ENCODE peak calls at places on chromosomes 4 and X, in nine cellular contexts. O, B, J, E, P, V, L, Q and C are unnamed samples.

GRCh38 chrX:107748490-107748889 is 27.1 kb downstream of the TSC22D3 start:
- DNase-seq in E (no peak), L (no peak), P (no peak), V (no peak), Q (no peak), O (no peak), B (no peak), J (no peak), C (no peak)

GRCh38 chr4:137509855-137510282 is 22.4 kb downstream of the PCDH18 start:
- DNase-seq in L (no peak), Q (no peak), P (no peak), V (no peak), B (no peak), O (no peak), J (no peak), E (no peak), C (no peak)

GRCh38 chr4:151325320-151326246 is at the start of gene SH3D19:
- DNase-seq in E (peak), J (peak), O (no peak), L (peak), V (no peak), B (peak), P (no peak), Q (peak), C (peak)

GRCh38 chr4:67521506-67521905 is 23.8 kb downstream of the CENPC start:
- DNase-seq in E (no peak), Q (no peak), L (no peak), J (no peak), B (no peak), O (no peak), V (no peak), P (no peak), C (no peak)

GRCh38 chr4:124806403-124806802 is 93.9 kb upstream of the ANKRD50 start:
- DNase-seq in L (no peak), O (no peak), J (no peak), B (peak), E (no peak), P (no peak), V (no peak), Q (no peak), C (no peak)

GRCh38 chr4:24984602-24985532 is 45.9 kb downstream of the LGI2 start:
- DNase-seq in L (no peak), V (no peak), E (no peak), P (no peak), J (no peak), O (no peak), Q (no peak), B (no peak), C (no peak)

GRCh38 chrX:44152867-44153266 is 179.7 kb upstream of the NDP start:
- DNase-seq in P (no peak), B (no peak), J (peak), V (no peak), L (no peak), E (no peak), O (no peak), Q (no peak), C (no peak)

GRCh38 chr4:31518796-31519250 is 798.7 kb downstream of the PCDH7 start:
- DNase-seq in V (no peak), P (no peak), E (no peak), O (no peak), J (peak), L (no peak), Q (no peak), B (peak), C (no peak)

GRCh38 chr4:22573198-22573597 is 57.3 kb upstream of the ADGRA3 start:
- DNase-seq in L (peak), B (no peak), E (peak), P (no peak), J (no peak), Q (peak), O (no peak), V (no peak), C (no peak)

GRCh38 chrX:9501362-9501761 is 36.5 kb downstream of the TBL1X start:
- DNase-seq in E (no peak), L (no peak), O (no peak), Q (no peak), V (no peak), J (no peak), B (no peak), P (no peak), C (no peak)

GRCh38 chr4:52157641-52158316 is 106.7 kb downstream of the SPATA18 start:
- DNase-seq in L (no peak), P (no peak), V (no peak), O (no peak), E (no peak), J (no peak), B (no peak), Q (no peak), C (no peak)

GRCh38 chr4:128163177-128164117 is 102.3 kb downstream of the LARP1B start:
- DNase-seq in V (no peak), P (no peak), E (no peak), B (peak), J (peak), Q (no peak), O (no peak), L (no peak), C (no peak)

GRCh38 chrX:40543661-40544328 is 37.0 kb upstream of the ATP6AP2 start:
- DNase-seq in P (no peak), J (peak), O (peak), V (no peak), B (peak), E (no peak), L (no peak), Q (peak), C (peak)

GRCh38 chr4:17613761-17614415 is 553 bp upstream of the MED28 start:
- DNase-seq in V (peak), O (peak), L (no peak), B (peak), P (no peak), J (no peak), E (no peak), Q (no peak), C (no peak)

GRCh38 chr4:105686571-105686970 is 21.9 kb downstream of the INTS12 start:
- DNase-seq in Q (no peak), L (no peak), P (no peak), O (no peak), V (no peak), J (no peak), E (no peak), B (no peak), C (no peak)

GRCh38 chrX:8939344-8939743 is 94.6 kb downstream of the FAM9B start:
- DNase-seq in E (no peak), V (no peak), O (peak), P (no peak), B (no peak), Q (no peak), L (no peak), J (no peak), C (no peak)

GRCh38 chr4:122728781-122729330 is 3.6 kb upstream of the BBS12 start:
- DNase-seq in J (no peak), B (no peak), O (no peak), L (no peak), P (no peak), Q (no peak), V (no peak), E (no peak), C (no peak)

GRCh38 chr4:174170091-174170490 is 113.4 kb downstream of the FBXO8 start:
- DNase-seq in L (no peak), E (no peak), Q (no peak), B (no peak), J (no peak), O (no peak), P (no peak), V (no peak), C (no peak)

GRCh38 chrX:54945224-54945623 is 24.6 kb downstream of the TRO start:
- DNase-seq in V (no peak), B (no peak), P (no peak), E (no peak), L (no peak), O (no peak), J (no peak), Q (no peak), C (no peak)

GRCh38 chr4:186472948-186473347 is 82.4 kb downstream of the MTNR1A start:
- DNase-seq in O (peak), P (no peak), V (no peak), L (no peak), E (no peak), J (peak), Q (no peak), B (peak), C (no peak)

GRCh38 chrX:39162322-39162721 is 361.1 kb downstream of the MID1IP1 start:
- DNase-seq in E (no peak), O (no peak), B (no peak), V (peak), J (no peak), Q (no peak), P (peak), L (peak), C (no peak)

GRCh38 chrX:9882669-9883446 is 84.3 kb upstream of the CLDN34 start:
- DNase-seq in V (no peak), B (no peak), E (no peak), P (no peak), J (peak), Q (no peak), O (no peak), L (no peak), C (no peak)

GRCh38 chr4:7699040-7699439 is 240.6 kb downstream of the AFAP1 start:
- DNase-seq in P (no peak), J (no peak), V (no peak), B (no peak), O (no peak), L (no peak), E (no peak), Q (no peak), C (no peak)

GRCh38 chrX:120302434-120302833 is 8.8 kb downstream of the TMEM255A start:
- DNase-seq in P (peak), L (no peak), J (no peak), E (no peak), B (no peak), O (no peak), Q (no peak), V (no peak), C (no peak)

GRCh38 chr4:115274545-115274944 is 161.1 kb upstream of the NDST4 start:
- DNase-seq in L (no peak), Q (no peak), V (no peak), O (no peak), E (no peak), P (no peak), J (no peak), B (no peak), C (no peak)

GRCh38 chr4:44668521-44668920 is 9.7 kb upstream of the GUF1 start:
- DNase-seq in O (no peak), E (no peak), J (no peak), B (no peak), L (no peak), Q (no peak), P (no peak), V (no peak), C (no peak)

GRCh38 chr4:46946914-46947313 is 37.9 kb upstream of the COX7B2 start:
- DNase-seq in L (no peak), V (no peak), E (no peak), J (peak), P (no peak), B (peak), Q (no peak), O (no peak), C (no peak)

GRCh38 chr4:54014761-54015160 is 49.6 kb downstream of the CHIC2 start:
- DNase-seq in B (no peak), Q (no peak), J (no peak), P (no peak), O (no peak), V (no peak), E (no peak), L (no peak), C (no peak)